ENCODE peak calls at places on chromosomes 1 and 21, in five cellular contexts. One of them, this sample, is unnamed.

GRCh38 chr1:225533238-225533637 is 105.4 kb upstream of the LBR start:
- DNase-seq in K562: no peak
- DNase-seq in GM12878: no peak
- DNase-seq in HepG2: no peak
- DNase-seq in HCT116: no peak
- DNase-seq in this sample: no peak

GRCh38 chr1:29999595-29999994 is 723.8 kb downstream of the MATN1 start:
- DNase-seq in GM12878: no peak
- DNase-seq in K562: no peak
- DNase-seq in HCT116: no peak
- DNase-seq in HepG2: no peak
- DNase-seq in this sample: no peak

GRCh38 chr1:228697209-228698016 is 37.9 kb upstream of the RHOU start:
- DNase-seq in HCT116: no peak
- DNase-seq in K562: no peak
- DNase-seq in GM12878: no peak
- DNase-seq in HepG2: peak
- DNase-seq in this sample: no peak

GRCh38 chr1:202200112-202200548 is 6.5 kb downstream of the LGR6 start:
- DNase-seq in K562: no peak
- DNase-seq in HepG2: no peak
- DNase-seq in HCT116: peak
- DNase-seq in GM12878: no peak
- DNase-seq in this sample: no peak

GRCh38 chr1:34928066-34928864 is 1.2 kb downstream of the DLGAP3 start:
- DNase-seq in HepG2: no peak
- DNase-seq in K562: no peak
- DNase-seq in GM12878: no peak
- DNase-seq in HCT116: no peak
- DNase-seq in this sample: no peak

GRCh38 chr1:90133133-90133532 is 138.2 kb downstream of the ZNF326 start:
- DNase-seq in K562: peak
- DNase-seq in HepG2: peak
- DNase-seq in HCT116: peak
- DNase-seq in GM12878: no peak
- DNase-seq in this sample: no peak

GRCh38 chr1:17412093-17412870 is 27.2 kb downstream of the RCC2 start:
- DNase-seq in HepG2: no peak
- DNase-seq in K562: no peak
- DNase-seq in HCT116: no peak
- DNase-seq in GM12878: no peak
- DNase-seq in this sample: no peak

GRCh38 chr1:87134061-87134460 is 194.6 kb upstream of the LMO4 start:
- DNase-seq in K562: no peak
- DNase-seq in GM12878: no peak
- DNase-seq in HepG2: no peak
- DNase-seq in HCT116: no peak
- DNase-seq in this sample: no peak

GRCh38 chr1:229075217-229075616 is 195.7 kb upstream of the RAB4A start:
- DNase-seq in K562: no peak
- DNase-seq in HCT116: no peak
- DNase-seq in GM12878: no peak
- DNase-seq in HepG2: no peak
- DNase-seq in this sample: no peak

GRCh38 chr1:75632350-75632949 is 21.5 kb upstream of the SLC44A5 start:
- DNase-seq in HCT116: peak
- DNase-seq in K562: peak
- DNase-seq in HepG2: peak
- DNase-seq in GM12878: no peak
- DNase-seq in this sample: no peak

GRCh38 chr1:24206516-24207394 is 19.7 kb upstream of the IFNLR1 start:
- DNase-seq in HepG2: no peak
- DNase-seq in HCT116: no peak
- DNase-seq in GM12878: no peak
- DNase-seq in K562: no peak
- DNase-seq in this sample: no peak

GRCh38 chr21:38380391-38381137 is 117.7 kb downstream of the ERG start:
- DNase-seq in GM12878: no peak
- DNase-seq in HepG2: no peak
- DNase-seq in HCT116: no peak
- DNase-seq in K562: no peak
- DNase-seq in this sample: no peak

GRCh38 chr1:185300152-185300551 is 16.9 kb downstream of the IVNS1ABP start:
- DNase-seq in HepG2: no peak
- DNase-seq in K562: no peak
- DNase-seq in GM12878: no peak
- DNase-seq in HCT116: no peak
- DNase-seq in this sample: no peak

GRCh38 chr1:176829261-176829976 is 335.1 kb downstream of the ASTN1 start:
- DNase-seq in K562: no peak
- DNase-seq in GM12878: no peak
- DNase-seq in HCT116: no peak
- DNase-seq in HepG2: no peak
- DNase-seq in this sample: no peak

GRCh38 chr1:151613275-151613867 is 1.5 kb downstream of the SNX27 start:
- DNase-seq in HCT116: no peak
- DNase-seq in HepG2: no peak
- DNase-seq in GM12878: no peak
- DNase-seq in K562: peak
- DNase-seq in this sample: peak

GRCh38 chr1:201655910-201656669 is 117.2 kb downstream of the NAV1 start:
- DNase-seq in HCT116: no peak
- DNase-seq in K562: no peak
- DNase-seq in GM12878: no peak
- DNase-seq in HepG2: no peak
- DNase-seq in this sample: no peak

GRCh38 chr1:205579711-205580110 is 52.1 kb downstream of the ELK4 start:
- DNase-seq in HepG2: no peak
- DNase-seq in K562: no peak
- DNase-seq in HCT116: no peak
- DNase-seq in GM12878: no peak
- DNase-seq in this sample: no peak

GRCh38 chr1:100353073-100353801 is 931 bp downstream of the CDC14A start:
- DNase-seq in K562: no peak
- DNase-seq in HCT116: no peak
- DNase-seq in GM12878: peak
- DNase-seq in HepG2: peak
- DNase-seq in this sample: peak

GRCh38 chr21:44505673-44506278 is 34.2 kb downstream of the KRTAP10-1 start:
- DNase-seq in K562: no peak
- DNase-seq in GM12878: no peak
- DNase-seq in HepG2: peak
- DNase-seq in HCT116: no peak
- DNase-seq in this sample: no peak

GRCh38 chr1:158998781-158999161 is 10.9 kb upstream of the IFI16 start:
- DNase-seq in HepG2: peak
- DNase-seq in GM12878: peak
- DNase-seq in HCT116: peak
- DNase-seq in K562: peak
- DNase-seq in this sample: no peak

GRCh38 chr1:59232209-59232608 is 64.7 kb upstream of the FGGY start:
- DNase-seq in HepG2: peak
- DNase-seq in HCT116: no peak
- DNase-seq in K562: no peak
- DNase-seq in GM12878: no peak
- DNase-seq in this sample: no peak

GRCh38 chr21:45049725-45050359 is 24.5 kb upstream of the ADARB1 start:
- DNase-seq in K562: no peak
- DNase-seq in GM12878: no peak
- DNase-seq in HCT116: no peak
- DNase-seq in HepG2: no peak
- DNase-seq in this sample: no peak

GRCh38 chr1:41681331-41682136 is 197.1 kb upstream of the EDN2 start:
- DNase-seq in K562: no peak
- DNase-seq in HCT116: no peak
- DNase-seq in HepG2: no peak
- DNase-seq in GM12878: no peak
- DNase-seq in this sample: no peak

GRCh38 chr1:22852144-22852543 is 120.5 kb downstream of the LACTBL1 start:
- DNase-seq in HepG2: no peak
- DNase-seq in K562: no peak
- DNase-seq in GM12878: no peak
- DNase-seq in HCT116: no peak
- DNase-seq in this sample: no peak

GRCh38 chr1:22851517-22851916 is 121.1 kb downstream of the LACTBL1 start:
- DNase-seq in GM12878: no peak
- DNase-seq in K562: no peak
- DNase-seq in HepG2: no peak
- DNase-seq in HCT116: no peak
- DNase-seq in this sample: no peak

GRCh38 chr1:22854688-22855565 is 117.7 kb downstream of the LACTBL1 start:
- DNase-seq in K562: no peak
- DNase-seq in HCT116: no peak
- DNase-seq in GM12878: peak
- DNase-seq in HepG2: no peak
- DNase-seq in this sample: no peak

GRCh38 chr1:22855668-22856606 is 116.7 kb downstream of the LACTBL1 start:
- DNase-seq in HCT116: no peak
- DNase-seq in GM12878: no peak
- DNase-seq in K562: no peak
- DNase-seq in HepG2: no peak
- DNase-seq in this sample: no peak

DNA sequence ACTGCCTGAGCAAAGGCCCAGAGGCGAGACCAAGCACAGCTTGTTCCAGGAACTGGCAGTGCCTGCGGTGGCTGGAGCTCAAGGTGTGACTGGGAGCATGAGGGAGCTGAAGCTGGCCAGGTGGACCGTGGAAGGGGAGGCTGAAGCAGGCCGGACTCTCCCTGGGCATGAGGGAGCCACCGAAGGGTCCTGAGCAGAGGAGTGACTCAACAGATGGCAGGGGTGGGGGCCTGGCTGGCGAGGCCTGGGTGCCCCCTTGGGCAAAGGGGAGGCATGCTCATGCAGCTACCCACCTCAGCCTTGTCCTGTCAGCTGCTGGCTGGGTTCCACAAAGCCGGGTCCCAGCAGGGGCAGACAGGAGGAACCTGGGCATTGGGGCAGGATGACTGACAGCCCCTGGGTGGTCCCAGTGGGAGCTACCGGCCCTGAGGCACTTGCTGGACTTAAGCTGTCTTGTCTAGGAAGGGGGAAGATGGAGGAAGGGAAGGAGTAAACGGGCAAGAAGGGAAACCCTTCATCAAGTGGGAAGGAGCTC is 118.9 kb downstream of the LACTBL1 start:
- DNase-seq in HepG2: no peak
- DNase-seq in HCT116: no peak
- DNase-seq in GM12878: no peak
- DNase-seq in K562: no peak
- DNase-seq in this sample: no peak
- TF ChIP-seq SRF in HepG2: no peak
- TF ChIP-seq SRF in HCT116: no peak
- TF ChIP-seq SRF in GM12878: no peak
- TF ChIP-seq SRF in K562: no peak
- TF ChIP-seq SRF in this sample: no peak

GRCh38 chr1:14778882-14779594 is 180.6 kb downstream of the KAZN start:
- DNase-seq in HCT116: peak
- DNase-seq in GM12878: no peak
- DNase-seq in HepG2: peak
- DNase-seq in K562: peak
- DNase-seq in this sample: peak
- TF ChIP-seq SRF in HCT116: no peak
- TF ChIP-seq SRF in GM12878: no peak
- TF ChIP-seq SRF in HepG2: no peak
- TF ChIP-seq SRF in K562: no peak
- TF ChIP-seq SRF in this sample: no peak

DNA sequence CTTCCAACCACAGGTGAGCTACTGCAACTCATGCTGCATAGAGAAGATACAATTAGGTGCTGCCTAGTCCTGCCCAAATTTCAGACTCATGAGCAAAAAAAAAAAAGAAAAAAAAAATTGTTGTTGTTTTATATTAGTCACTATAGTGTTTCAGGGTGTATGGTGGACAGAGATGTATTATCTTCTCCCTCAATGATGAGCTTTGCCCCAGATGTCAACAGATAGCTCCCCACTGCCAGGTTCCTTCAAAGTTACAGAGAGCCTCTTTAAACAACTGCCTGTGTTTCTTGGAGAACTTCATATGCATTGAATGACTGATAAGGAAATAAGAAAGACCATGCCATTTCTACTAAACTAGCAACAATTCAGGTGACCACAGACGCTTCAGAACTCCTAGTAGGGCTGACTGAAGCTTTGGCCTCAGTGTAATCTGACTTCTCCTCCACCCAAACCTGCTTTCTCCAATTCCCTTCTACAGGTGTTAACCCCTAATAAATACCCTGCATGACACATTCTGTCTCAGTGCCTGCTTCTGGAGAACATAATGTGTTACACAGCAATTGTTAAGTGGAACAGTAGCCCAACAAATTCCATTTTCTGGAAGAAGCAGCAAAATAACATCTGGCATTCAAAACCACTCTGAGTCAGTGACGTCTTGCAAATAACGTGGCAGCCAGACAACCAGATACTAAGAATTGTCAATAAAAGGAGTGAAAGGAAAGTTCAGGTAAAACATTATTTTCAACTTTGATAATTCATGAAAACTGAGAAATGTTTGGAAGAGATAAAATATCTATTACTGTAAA is 147.7 kb downstream of the CDC42BPA start:
- DNase-seq in HCT116: no peak
- DNase-seq in HepG2: no peak
- DNase-seq in GM12878: no peak
- DNase-seq in K562: peak
- DNase-seq in this sample: no peak
- TF ChIP-seq SRF in HCT116: no peak
- TF ChIP-seq SRF in HepG2: no peak
- TF ChIP-seq SRF in GM12878: no peak
- TF ChIP-seq SRF in K562: no peak
- TF ChIP-seq SRF in this sample: no peak

GRCh38 chr1:38568061-38568857 is 291.3 kb downstream of the RRAGC start:
- DNase-seq in K562: no peak
- DNase-seq in GM12878: no peak
- DNase-seq in HCT116: no peak
- DNase-seq in HepG2: no peak
- DNase-seq in this sample: no peak

GRCh38 chr1:38567401-38567800 is 292.2 kb downstream of the RRAGC start:
- DNase-seq in HepG2: peak
- DNase-seq in GM12878: no peak
- DNase-seq in HCT116: no peak
- DNase-seq in K562: no peak
- DNase-seq in this sample: no peak

GRCh38 chr1:38571726-38572125 is 287.8 kb downstream of the RRAGC start:
- DNase-seq in HCT116: no peak
- DNase-seq in K562: no peak
- DNase-seq in GM12878: no peak
- DNase-seq in HepG2: no peak
- DNase-seq in this sample: no peak

GRCh38 chr1:38570576-38570975 is 289.0 kb downstream of the RRAGC start:
- DNase-seq in HCT116: no peak
- DNase-seq in HepG2: no peak
- DNase-seq in K562: no peak
- DNase-seq in GM12878: no peak
- DNase-seq in this sample: no peak

DNA sequence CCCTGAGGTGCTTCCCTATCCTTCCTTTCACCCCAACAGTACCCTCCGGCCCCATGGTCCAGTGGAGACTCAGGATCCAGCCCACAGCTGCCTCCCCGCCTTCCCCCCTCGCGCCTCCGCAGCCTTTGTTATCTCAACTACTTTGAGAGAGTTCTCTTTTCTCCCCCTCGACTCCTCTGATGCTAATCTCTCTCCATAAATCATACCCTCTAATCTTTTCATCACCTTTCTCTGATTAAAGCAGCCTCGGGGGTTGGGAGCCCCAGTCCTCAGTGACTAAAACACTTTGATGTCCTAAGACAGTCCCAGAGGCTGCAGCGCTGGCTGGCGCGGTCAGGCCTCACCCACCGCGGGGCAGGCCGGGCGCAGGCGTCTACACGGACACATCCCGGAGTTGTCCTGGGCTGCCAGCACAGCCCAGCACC is 289.6 kb downstream of the RRAGC start:
- DNase-seq in HCT116: no peak
- DNase-seq in GM12878: no peak
- DNase-seq in HepG2: no peak
- DNase-seq in K562: peak
- DNase-seq in this sample: no peak
- TF ChIP-seq SRF in HCT116: no peak
- TF ChIP-seq SRF in GM12878: no peak
- TF ChIP-seq SRF in HepG2: no peak
- TF ChIP-seq SRF in K562: no peak
- TF ChIP-seq SRF in this sample: no peak

This sample was measured in H1.